ENCODE peak calls at places on chromosome 13, in seven cellular contexts. A is NCI-H1436; R is stimulated activated CD8-positive, alpha-beta memory T cell treated with anti-CD3 and anti-CD28 coated beads, Interleukin-12 subunit alpha, Interleukin-12 subunit beta, amount 100 ng/mL, for 4 hours; S is activated naive CD8-positive, alpha-beta T cell treated with anti-CD3 and anti-CD28 coated beads, Interleukin-2, amount 50 U/mL, for 24 hours; W is bronchial epithelial cell; H is psoas muscle; Z is heart left ventricle. B is an unnamed sample.

GRCh38 chr13:104442541-104442940 is 1376.3 kb upstream of the SLC10A2 start:
- DNase-seq in A (no peak), R (no peak), S (no peak), W (no peak), H (no peak), Z (no peak), B (no peak)

GRCh38 chr13:74026753-74027152 is 107.5 kb downstream of the KLF12 start:
- DNase-seq in A (no peak), R (peak; percentile 50), S (peak; percentile 63), W (peak; percentile 59), H (no peak), Z (no peak), B (peak; percentile 69)

GRCh38 chr13:23510979-23511735 is 59.1 kb upstream of the TNFRSF19 start:
- DNase-seq in A (no peak), R (no peak), S (no peak), W (peak; percentile 52), H (no peak), Z (no peak), B (no peak)

GRCh38 chr13:42969558-42970172 is 22.4 kb downstream of the EPSTI1 start:
- DNase-seq in A (no peak), R (peak; percentile 45), S (peak; percentile 89), W (peak; percentile 52), H (peak; percentile 88), Z (peak; percentile 70), B (peak; percentile 83)

GRCh38 chr13:111323549-111323948 is 3.1 kb downstream of the TEX29 start:
- DNase-seq in A (no peak), R (no peak), S (no peak), W (no peak), H (no peak), Z (no peak), B (no peak)

GRCh38 chr13:87376081-87376480 is 295.1 kb upstream of the SLITRK5 start:
- DNase-seq in A (no peak), R (no peak), S (no peak), W (peak; percentile 53), H (no peak), Z (no peak), B (no peak)

GRCh38 chr13:76667551-76667950 is 218.7 kb downstream of the KCTD12 start:
- DNase-seq in A (no peak), R (no peak), S (no peak), W (peak; percentile 54), H (no peak), Z (no peak), B (no peak)

GRCh38 chr13:20671789-20672188 is 31.7 kb upstream of the IL17D start:
- DNase-seq in A (no peak), R (no peak), S (no peak), W (no peak), H (no peak), Z (no peak), B (no peak)

GRCh38 chr13:106498571-106498970 is 36.9 kb downstream of the EFNB2 start:
- DNase-seq in A (no peak), R (no peak), S (no peak), W (no peak), H (no peak), Z (no peak), B (no peak)

GRCh38 chr13:46668302-46668720 is 115.3 kb downstream of the LRCH1 start:
- DNase-seq in A (no peak), R (no peak), S (no peak), W (peak; percentile 47), H (no peak), Z (peak; percentile 51), B (no peak)

GRCh38 chr13:90477194-90477593 is 870.3 kb upstream of the MIR17HG start:
- DNase-seq in A (no peak), R (no peak), S (no peak), W (no peak), H (no peak), Z (no peak), B (no peak)

GRCh38 chr13:98576963-98577822 is at the start of gene STK24:
- DNase-seq in A (peak; percentile 31), R (peak; percentile 56), S (peak; percentile 71), W (no peak), H (peak; percentile 84), Z (peak; percentile 74), B (peak; percentile 69)

GRCh38 chr13:52798770-52799430 is 49.5 kb downstream of the PCDH8 start:
- DNase-seq in A (no peak), R (no peak), S (no peak), W (no peak), H (no peak), Z (no peak), B (no peak)

GRCh38 chr13:77002590-77003190 is 10.8 kb downstream of the CLN5 start:
- DNase-seq in A (no peak), R (no peak), S (no peak), W (peak; percentile 55), H (no peak), Z (no peak), B (no peak)

GRCh38 chr13:33493672-33494365 is 208.3 kb upstream of the STARD13 start:
- DNase-seq in A (no peak), R (no peak), S (no peak), W (no peak), H (no peak), Z (no peak), B (no peak)

GRCh38 chr13:19152403-19152802 is 29.2 kb downstream of the TUBA3C start:
- DNase-seq in A (no peak), R (no peak), S (no peak), W (no peak), H (no peak), Z (no peak), B (no peak)

B was measured in stimulated activated CD4-positive, alpha-beta T cell treated with anti-CD3 and anti-CD28 coated beads, Interleukin-4, amount 100 ng/mL, for 4 hours.